ENCODE peak calls at places on chromosomes 4 and X, in five cellular contexts. T is sigmoid colon, S is fibroblast of pulmonary artery, C is kidney, O is astrocyte of the cerebellum. I is an unnamed sample.

GRCh38 chr4:17560065-17560673 is 16.8 kb upstream of the LAP3 start:
- DNase-seq in T (no peak), S (no peak), C (no peak), O (no peak), I (no peak)

GRCh38 chrX:53631156-53631555 is 55.4 kb downstream of the HUWE1 start:
- DNase-seq in T (no peak), S (peak; percentile 20), C (no peak), O (no peak), I (no peak)

GRCh38 chrX:153952373-153953026 is 8.1 kb upstream of the RENBP start:
- DNase-seq in T (no peak), S (no peak), C (no peak), O (no peak), I (no peak)

GRCh38 chrX:45300638-45301037 is 100.0 kb upstream of the DIPK2B start:
- DNase-seq in T (no peak), S (no peak), C (no peak), O (no peak), I (no peak)

GRCh38 chr4:145776208-145776607 is 96.3 kb downstream of the C4orf51 start:
- DNase-seq in T (no peak), S (no peak), C (no peak), O (no peak), I (no peak)

GRCh38 chr4:124713213-124713592 is 671 bp upstream of the ANKRD50 start:
- DNase-seq in T (peak; percentile 84), S (peak; percentile 85), C (peak; percentile 86), O (peak; percentile 31), I (peak; percentile 41)

GRCh38 chrX:24332868-24333267 is 19.0 kb upstream of the SUPT20HL2 start:
- DNase-seq in T (no peak), S (peak; percentile 51), C (no peak), O (peak; percentile 29), I (no peak)

GRCh38 chrX:1435241-1435900 is 17.3 kb downstream of the ASMTL start:
- DNase-seq in T (peak; percentile 59), S (no peak), C (peak; percentile 71), O (no peak), I (no peak)

GRCh38 chr4:126611900-126612299 is 1020.9 kb upstream of the INTU start:
- DNase-seq in T (no peak), S (peak; percentile 54), C (no peak), O (peak; percentile 0), I (peak; percentile 28)

GRCh38 chr4:182840108-182840507 is 77.1 kb downstream of the DCTD start:
- DNase-seq in T (peak; percentile 29), S (no peak), C (no peak), O (no peak), I (no peak)

GRCh38 chr4:138090145-138090917 is 151.8 kb downstream of the SLC7A11 start:
- DNase-seq in T (peak; percentile 70), S (peak; percentile 89), C (no peak), O (peak; percentile 61), I (peak; percentile 44)

GRCh38 chr4:122117743-122118142 is 34.4 kb upstream of the BLTP1 start:
- DNase-seq in T (no peak), S (peak; percentile 22), C (no peak), O (no peak), I (peak; percentile 5)

GRCh38 chr4:24669751-24670150 is 85.4 kb upstream of the DHX15 start:
- DNase-seq in T (no peak), S (no peak), C (no peak), O (no peak), I (no peak)

GRCh38 chr4:76902233-76902890 is 4.4 kb upstream of the SOWAHB start:
- DNase-seq in T (no peak), S (no peak), C (no peak), O (no peak), I (no peak)

GRCh38 chrX:43224496-43224895 is 431.6 kb upstream of the MAOA start:
- DNase-seq in T (no peak), S (no peak), C (no peak), O (no peak), I (no peak)

GRCh38 chr4:140427104-140427918 is at the start of gene CLGN:
- DNase-seq in T (peak; percentile 82), S (peak; percentile 41), C (peak; percentile 80), O (peak; percentile 26), I (no peak)

GRCh38 chr4:153595894-153596601 is 88.0 kb upstream of the TLR2 start:
- DNase-seq in T (no peak), S (no peak), C (no peak), O (no peak), I (no peak)

GRCh38 chr4:106421441-106422296 is 53.1 kb upstream of the GIMD1 start:
- DNase-seq in T (no peak), S (peak; percentile 36), C (no peak), O (no peak), I (no peak)

GRCh38 chr4:166284221-166284620 is 411.2 kb downstream of the TLL1 start:
- DNase-seq in T (no peak), S (no peak), C (no peak), O (no peak), I (no peak)

GRCh38 chr4:142846729-142847606 is 867 bp upstream of the INPP4B start:
- DNase-seq in T (no peak), S (peak; percentile 20), C (peak; percentile 79), O (no peak), I (no peak)

GRCh38 chrX:134677332-134677731 is 19.1 kb upstream of the PLAC1 start:
- DNase-seq in T (no peak), S (no peak), C (no peak), O (no peak), I (no peak)

GRCh38 chrX:154775611-154776349 is 13.1 kb downstream of the DKC1 start:
- DNase-seq in T (no peak), S (peak; percentile 29), C (peak; percentile 74), O (no peak), I (no peak)

GRCh38 chrX:56764153-56764974 is 35.3 kb downstream of the NBDY start:
- DNase-seq in T (peak; percentile 91), S (peak; percentile 83), C (peak; percentile 91), O (peak; percentile 85), I (peak; percentile 71)

GRCh38 chrX:21658746-21659145 is 616 bp upstream of the KLHL34 start:
- DNase-seq in T (no peak), S (no peak), C (no peak), O (no peak), I (no peak)

GRCh38 chrX:79259073-79259689 is 108.0 kb downstream of the ITM2A start:
- DNase-seq in T (no peak), S (peak; percentile 11), C (no peak), O (no peak), I (no peak)

GRCh38 chrX:133648594-133648993 is 233.3 kb upstream of the GPC4 start:
- DNase-seq in T (no peak), S (no peak), C (no peak), O (no peak), I (no peak)

GRCh38 chrX:133652185-133652584 is 236.9 kb upstream of the GPC4 start:
- DNase-seq in T (no peak), S (no peak), C (no peak), O (no peak), I (no peak)

GRCh38 chrX:133650262-133650661 is 235.0 kb upstream of the GPC4 start:
- DNase-seq in T (no peak), S (no peak), C (no peak), O (no peak), I (no peak)

GRCh38 chrX:133645977-133646750 is 230.9 kb upstream of the GPC4 start:
- DNase-seq in T (no peak), S (peak; percentile 91), C (no peak), O (peak; percentile 58), I (peak; percentile 61)

DNA sequence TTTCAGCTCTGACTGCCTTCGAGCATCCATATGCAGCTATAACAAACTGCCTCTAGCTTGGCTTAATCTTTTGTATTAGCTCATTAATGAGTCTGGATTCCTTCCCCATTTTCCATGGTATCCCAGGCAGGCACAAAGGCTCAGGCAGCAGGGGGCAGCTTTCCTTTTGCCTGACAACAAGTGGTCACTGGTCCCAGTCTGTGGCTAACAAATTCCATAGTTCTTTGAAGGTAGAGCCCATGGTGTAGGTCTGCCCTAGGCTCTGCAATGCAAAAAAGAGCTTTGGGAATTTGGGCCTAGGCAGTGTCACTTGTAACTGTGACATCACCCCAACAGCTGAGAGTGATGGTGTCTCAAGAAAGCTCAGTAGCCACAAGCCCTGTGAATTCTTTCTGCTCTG is 234.4 kb upstream of the GPC4 start:
- DNase-seq in T (no peak), S (no peak), C (no peak), O (no peak), I (no peak)
- TF ChIP-seq CTCF in T (no peak), S (no peak), C (no peak), O (peak; percentile 10), I (no peak)

GRCh38 chrX:48511561-48511960 is 2.8 kb downstream of the PORCN start:
- DNase-seq in T (no peak), S (peak; percentile 26), C (peak; percentile 36), O (no peak), I (no peak)
- TF ChIP-seq CTCF in T (no peak), S (peak; percentile 50), C (no peak), O (peak; percentile 47), I (peak; percentile 49)

DNA sequence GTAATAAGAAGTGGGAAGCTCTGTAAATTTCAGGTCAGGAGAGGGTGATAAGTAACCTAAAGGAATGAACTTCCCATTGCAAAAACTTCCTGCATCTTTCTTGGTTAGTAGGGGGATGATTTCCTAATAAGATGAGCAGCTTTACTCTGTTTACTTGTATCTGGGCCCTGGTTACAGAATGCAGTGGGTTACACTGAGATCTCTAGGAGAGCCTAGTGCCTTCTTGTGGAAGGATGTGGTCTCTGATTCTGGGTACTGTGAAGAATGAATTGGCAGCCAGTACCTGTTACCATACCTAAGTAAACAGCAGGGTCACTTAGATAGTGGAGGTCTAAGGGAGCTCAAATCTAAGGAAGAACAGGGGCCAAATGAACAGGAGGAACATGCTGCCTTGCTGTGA is 320.6 kb downstream of the ARHGAP10 start:
- DNase-seq in T (no peak), S (peak; percentile 35), C (no peak), O (no peak), I (no peak)
- TF ChIP-seq CTCF in T (no peak), S (no peak), C (no peak), O (no peak), I (no peak)

GRCh38 chrX:140318306-140318705 is 186.6 kb downstream of the SOX3 start:
- DNase-seq in T (no peak), S (no peak), C (no peak), O (peak; percentile 74), I (no peak)

DNA sequence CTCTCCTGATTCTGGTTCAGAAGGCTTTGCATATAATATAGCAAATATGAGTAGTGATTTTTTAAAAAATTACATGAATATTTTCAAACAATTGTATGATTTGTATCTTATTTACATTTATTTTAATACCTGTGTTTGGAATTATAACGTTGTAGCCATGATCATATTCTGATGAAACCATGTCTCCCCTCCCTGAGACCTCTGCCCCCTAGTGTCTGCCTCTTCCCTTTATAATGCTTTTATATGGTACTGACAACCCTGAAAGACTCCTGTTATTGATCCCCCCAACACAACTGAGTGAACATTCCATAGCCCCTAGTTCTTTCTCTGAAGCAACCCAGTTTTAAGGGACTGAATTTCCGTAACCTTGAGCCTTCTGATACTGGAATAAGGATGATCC is 187.4 kb downstream of the SOX3 start:
- DNase-seq in T (no peak), S (no peak), C (no peak), O (no peak), I (no peak)
- TF ChIP-seq CTCF in T (no peak), S (no peak), C (no peak), O (peak; percentile 1), I (no peak)

GRCh38 chr4:6085943-6086628 is 67.9 kb upstream of the C4orf50 start:
- DNase-seq in T (peak; percentile 57), S (no peak), C (no peak), O (no peak), I (no peak)
- TF ChIP-seq CTCF in T (no peak), S (no peak), C (no peak), O (no peak), I (no peak)